ENCODE peak calls at places on chromosomes 7 and 10, in four cellular contexts. One of them, this sample, is unnamed.

GRCh38 chr10:69730251-69731156 is 71.2 kb upstream of the COL13A1 start:
- DNase-seq in mucosa of descending colon: no peak
- DNase-seq in activated gamma-delta T cell treated with anti-CD3 and anti-CD28 coated beads, Interleukin-2, amount 50 U/mL, for 16 hours: no peak
- DNase-seq in stimulated activated CD4-positive, alpha-beta T cell treated with anti-CD3 and anti-CD28 coated beads, Interleukin-1b, Interleukin-23, amount 100 ng/mL, for 1 hour: no peak
- DNase-seq in this sample: no peak

GRCh38 chr7:22728416-22729029 is 1.5 kb downstream of the IL6 start:
- DNase-seq in mucosa of descending colon: no peak
- DNase-seq in activated gamma-delta T cell treated with anti-CD3 and anti-CD28 coated beads, Interleukin-2, amount 50 U/mL, for 16 hours: no peak
- DNase-seq in stimulated activated CD4-positive, alpha-beta T cell treated with anti-CD3 and anti-CD28 coated beads, Interleukin-1b, Interleukin-23, amount 100 ng/mL, for 1 hour: no peak
- DNase-seq in this sample: no peak

GRCh38 chr10:90289037-90289436 is 568.8 kb downstream of the HTR7 start:
- DNase-seq in mucosa of descending colon: no peak
- DNase-seq in activated gamma-delta T cell treated with anti-CD3 and anti-CD28 coated beads, Interleukin-2, amount 50 U/mL, for 16 hours: no peak
- DNase-seq in stimulated activated CD4-positive, alpha-beta T cell treated with anti-CD3 and anti-CD28 coated beads, Interleukin-1b, Interleukin-23, amount 100 ng/mL, for 1 hour: no peak
- DNase-seq in this sample: no peak

GRCh38 chr10:9331583-9332008 is 1277.1 kb downstream of the GATA3 start:
- DNase-seq in mucosa of descending colon: no peak
- DNase-seq in activated gamma-delta T cell treated with anti-CD3 and anti-CD28 coated beads, Interleukin-2, amount 50 U/mL, for 16 hours: no peak
- DNase-seq in stimulated activated CD4-positive, alpha-beta T cell treated with anti-CD3 and anti-CD28 coated beads, Interleukin-1b, Interleukin-23, amount 100 ng/mL, for 1 hour: no peak
- DNase-seq in this sample: no peak

GRCh38 chr10:67837519-67838314 is at the start of gene DNAJC12:
- DNase-seq in mucosa of descending colon: no peak
- DNase-seq in activated gamma-delta T cell treated with anti-CD3 and anti-CD28 coated beads, Interleukin-2, amount 50 U/mL, for 16 hours: no peak
- DNase-seq in stimulated activated CD4-positive, alpha-beta T cell treated with anti-CD3 and anti-CD28 coated beads, Interleukin-1b, Interleukin-23, amount 100 ng/mL, for 1 hour: no peak
- DNase-seq in this sample: no peak

GRCh38 chr10:106226831-106227230 is 937.7 kb downstream of the SORCS1 start:
- DNase-seq in mucosa of descending colon: no peak
- DNase-seq in activated gamma-delta T cell treated with anti-CD3 and anti-CD28 coated beads, Interleukin-2, amount 50 U/mL, for 16 hours: no peak
- DNase-seq in stimulated activated CD4-positive, alpha-beta T cell treated with anti-CD3 and anti-CD28 coated beads, Interleukin-1b, Interleukin-23, amount 100 ng/mL, for 1 hour: no peak
- DNase-seq in this sample: no peak

GRCh38 chr7:107891619-107892366 is 810 bp downstream of the DLD start:
- DNase-seq in mucosa of descending colon: no peak
- DNase-seq in activated gamma-delta T cell treated with anti-CD3 and anti-CD28 coated beads, Interleukin-2, amount 50 U/mL, for 16 hours: no peak
- DNase-seq in stimulated activated CD4-positive, alpha-beta T cell treated with anti-CD3 and anti-CD28 coated beads, Interleukin-1b, Interleukin-23, amount 100 ng/mL, for 1 hour: no peak
- DNase-seq in this sample: no peak

GRCh38 chr7:128459394-128459878 is 3.8 kb downstream of the HILPDA start:
- DNase-seq in mucosa of descending colon: no peak
- DNase-seq in activated gamma-delta T cell treated with anti-CD3 and anti-CD28 coated beads, Interleukin-2, amount 50 U/mL, for 16 hours: peak; percentile 60
- DNase-seq in stimulated activated CD4-positive, alpha-beta T cell treated with anti-CD3 and anti-CD28 coated beads, Interleukin-1b, Interleukin-23, amount 100 ng/mL, for 1 hour: peak; percentile 19
- DNase-seq in this sample: peak; percentile 71

GRCh38 chr10:35421553-35422178 is 85.4 kb downstream of the CCNY start:
- DNase-seq in mucosa of descending colon: no peak
- DNase-seq in activated gamma-delta T cell treated with anti-CD3 and anti-CD28 coated beads, Interleukin-2, amount 50 U/mL, for 16 hours: no peak
- DNase-seq in stimulated activated CD4-positive, alpha-beta T cell treated with anti-CD3 and anti-CD28 coated beads, Interleukin-1b, Interleukin-23, amount 100 ng/mL, for 1 hour: no peak
- DNase-seq in this sample: no peak

GRCh38 chr10:69769395-69769989 is 32.2 kb upstream of the COL13A1 start:
- DNase-seq in mucosa of descending colon: no peak
- DNase-seq in activated gamma-delta T cell treated with anti-CD3 and anti-CD28 coated beads, Interleukin-2, amount 50 U/mL, for 16 hours: no peak
- DNase-seq in stimulated activated CD4-positive, alpha-beta T cell treated with anti-CD3 and anti-CD28 coated beads, Interleukin-1b, Interleukin-23, amount 100 ng/mL, for 1 hour: no peak
- DNase-seq in this sample: no peak

GRCh38 chr10:124240721-124241350 is 147.4 kb upstream of the CHST15 start:
- DNase-seq in mucosa of descending colon: no peak
- DNase-seq in activated gamma-delta T cell treated with anti-CD3 and anti-CD28 coated beads, Interleukin-2, amount 50 U/mL, for 16 hours: no peak
- DNase-seq in stimulated activated CD4-positive, alpha-beta T cell treated with anti-CD3 and anti-CD28 coated beads, Interleukin-1b, Interleukin-23, amount 100 ng/mL, for 1 hour: no peak
- DNase-seq in this sample: peak; percentile 16

GRCh38 chr10:92656266-92656961 is 33.3 kb upstream of the HHEX start:
- DNase-seq in mucosa of descending colon: no peak
- DNase-seq in activated gamma-delta T cell treated with anti-CD3 and anti-CD28 coated beads, Interleukin-2, amount 50 U/mL, for 16 hours: no peak
- DNase-seq in stimulated activated CD4-positive, alpha-beta T cell treated with anti-CD3 and anti-CD28 coated beads, Interleukin-1b, Interleukin-23, amount 100 ng/mL, for 1 hour: no peak
- DNase-seq in this sample: no peak

GRCh38 chr7:130957140-130957513 is 223.1 kb upstream of the KLF14 start:
- DNase-seq in mucosa of descending colon: no peak
- DNase-seq in activated gamma-delta T cell treated with anti-CD3 and anti-CD28 coated beads, Interleukin-2, amount 50 U/mL, for 16 hours: no peak
- DNase-seq in stimulated activated CD4-positive, alpha-beta T cell treated with anti-CD3 and anti-CD28 coated beads, Interleukin-1b, Interleukin-23, amount 100 ng/mL, for 1 hour: no peak
- DNase-seq in this sample: no peak